ENCODE peak calls at places on chromosomes 5 and 9, in four cellular contexts. One of them, this sample, is unnamed.

GRCh38 chr5:39503148-39503547 is 78.4 kb upstream of the DAB2 start:
- DNase-seq in hepatic stellate cell: no peak
- DNase-seq in lung: peak
- DNase-seq in activated naive CD4-positive, alpha-beta T cell treated with anti-CD3 and anti-CD28 coated beads for 36 hours: no peak
- DNase-seq in this sample: no peak

GRCh38 chr9:125189011-125189360 is 617 bp downstream of the PPP6C start:
- DNase-seq in hepatic stellate cell: peak
- DNase-seq in lung: peak
- DNase-seq in activated naive CD4-positive, alpha-beta T cell treated with anti-CD3 and anti-CD28 coated beads for 36 hours: peak
- DNase-seq in this sample: no peak

GRCh38 chr5:59001154-59001553 is 418.3 kb downstream of the RAB3C start:
- DNase-seq in lung: no peak
- DNase-seq in hepatic stellate cell: no peak
- DNase-seq in activated naive CD4-positive, alpha-beta T cell treated with anti-CD3 and anti-CD28 coated beads for 36 hours: no peak
- DNase-seq in this sample: no peak

GRCh38 chr5:35938518-35939227 is at the start of gene CAPSL:
- DNase-seq in lung: peak
- DNase-seq in activated naive CD4-positive, alpha-beta T cell treated with anti-CD3 and anti-CD28 coated beads for 36 hours: peak
- DNase-seq in hepatic stellate cell: peak
- DNase-seq in this sample: no peak

GRCh38 chr5:180085837-180086236 is 14.3 kb upstream of the RNF130 start:
- DNase-seq in hepatic stellate cell: no peak
- DNase-seq in activated naive CD4-positive, alpha-beta T cell treated with anti-CD3 and anti-CD28 coated beads for 36 hours: peak
- DNase-seq in lung: no peak
- DNase-seq in this sample: no peak

GRCh38 chr9:19720374-19720773 is 68.5 kb downstream of the SLC24A2 start:
- DNase-seq in lung: no peak
- DNase-seq in hepatic stellate cell: no peak
- DNase-seq in activated naive CD4-positive, alpha-beta T cell treated with anti-CD3 and anti-CD28 coated beads for 36 hours: no peak
- DNase-seq in this sample: peak

GRCh38 chr9:93256878-93257807 is 73.2 kb downstream of the WNK2 start:
- DNase-seq in lung: no peak
- DNase-seq in activated naive CD4-positive, alpha-beta T cell treated with anti-CD3 and anti-CD28 coated beads for 36 hours: peak
- DNase-seq in hepatic stellate cell: no peak
- DNase-seq in this sample: no peak

GRCh38 chr5:15596936-15597335 is 97.0 kb downstream of the FBXL7 start:
- DNase-seq in lung: no peak
- DNase-seq in hepatic stellate cell: no peak
- DNase-seq in activated naive CD4-positive, alpha-beta T cell treated with anti-CD3 and anti-CD28 coated beads for 36 hours: no peak
- DNase-seq in this sample: no peak

GRCh38 chr5:68178579-68178978 is 37.0 kb upstream of the PIK3R1 start:
- DNase-seq in activated naive CD4-positive, alpha-beta T cell treated with anti-CD3 and anti-CD28 coated beads for 36 hours: no peak
- DNase-seq in hepatic stellate cell: no peak
- DNase-seq in lung: no peak
- DNase-seq in this sample: no peak

GRCh38 chr9:114006931-114007691 is 71.0 kb downstream of the AMBP start:
- DNase-seq in lung: peak
- DNase-seq in hepatic stellate cell: no peak
- DNase-seq in activated naive CD4-positive, alpha-beta T cell treated with anti-CD3 and anti-CD28 coated beads for 36 hours: no peak
- DNase-seq in this sample: no peak

GRCh38 chr5:26700759-26701384 is 337.5 kb downstream of the CDH9 start:
- DNase-seq in activated naive CD4-positive, alpha-beta T cell treated with anti-CD3 and anti-CD28 coated beads for 36 hours: peak
- DNase-seq in lung: no peak
- DNase-seq in hepatic stellate cell: no peak
- DNase-seq in this sample: no peak